ENCODE peak calls at places on chromosomes 6 and 20, in eight cellular contexts. B, C, P, N, R, A, E and Q are unnamed samples. For H3K4me1, the result is how much of the 10 kb centered on the place peaks cover.

GRCh38 chr6:74410630-74411029 is 714.6 kb downstream of the CD109 start:
- DNase-seq in N (no peak), A (no peak), P (no peak), R (no peak), B (no peak), C (no peak), E (no peak), Q (no peak)

GRCh38 chr6:33979750-33980149 is 166.1 kb downstream of the GRM4 start:
- DNase-seq in E (no peak), N (no peak), B (no peak), R (no peak), C (no peak), A (no peak), P (no peak), Q (no peak)

GRCh38 chr6:17754254-17754653 is 47.5 kb upstream of the NUP153 start:
- DNase-seq in P (no peak), N (no peak), B (no peak), R (no peak), A (no peak), C (no peak), E (no peak), Q (no peak)

GRCh38 chr6:81859884-81860283 is 107.4 kb upstream of the TENT5A start:
- DNase-seq in B (peak), E (no peak), R (no peak), A (peak), P (no peak), C (no peak), N (no peak), Q (no peak)

GRCh38 chr20:63963348-63963741 is 6.4 kb downstream of the ZNF512B start:
- DNase-seq in P (no peak), C (no peak), A (peak), B (no peak), N (no peak), E (no peak), R (no peak), Q (no peak)

GRCh38 chr20:33812673-33813462 is 1.7 kb downstream of the CHMP4B start:
- DNase-seq in E (no peak), B (no peak), N (no peak), C (no peak), P (peak), R (peak), A (no peak), Q (no peak)

GRCh38 chr6:55212147-55212546 is 37.8 kb downstream of the HCRTR2 start:
- DNase-seq in C (no peak), P (no peak), B (no peak), N (no peak), A (no peak), E (no peak), R (no peak), Q (no peak)

GRCh38 chr20:2692036-2692885 is at the start of gene EBF4:
- DNase-seq in A (peak), R (peak), N (peak), P (peak), B (peak), C (no peak), E (peak), Q (peak)

GRCh38 chr20:59577809-59578601 is 26.3 kb upstream of the PHACTR3 start:
- DNase-seq in R (no peak), E (no peak), A (no peak), P (no peak), B (no peak), N (no peak), C (no peak), Q (no peak)

GRCh38 chr6:112717401-112717800 is 370.3 kb downstream of the RFPL4B start:
- DNase-seq in P (no peak), R (no peak), N (no peak), A (no peak), C (no peak), B (no peak), E (no peak), Q (no peak)

GRCh38 chr20:54000262-54000661 is 70.1 kb downstream of the BCAS1 start:
- DNase-seq in B (no peak), E (no peak), P (no peak), R (no peak), C (no peak), A (no peak), N (no peak), Q (no peak)

GRCh38 chr6:35014786-35015185 is 125.7 kb downstream of the ANKS1A start:
- DNase-seq in B (no peak), N (peak), A (no peak), R (no peak), E (no peak), P (no peak), C (no peak), Q (no peak)

GRCh38 chr20:438581-439469 is 23.5 kb downstream of the TBC1D20 start:
- DNase-seq in N (no peak), B (no peak), R (no peak), E (peak), P (peak), A (peak), C (no peak), Q (no peak)

GRCh38 chr6:54737247-54737646 is 109.3 kb upstream of the FAM83B start:
- DNase-seq in P (peak), R (no peak), N (peak), A (no peak), C (peak), E (peak), B (no peak), Q (no peak)

GRCh38 chr20:51930775-51931174 is 128.5 kb upstream of the SALL4 start:
- DNase-seq in N (peak), R (no peak), A (no peak), P (no peak), B (peak), C (no peak), E (no peak), Q (no peak)

GRCh38 chr20:38706482-38706881 is 17.8 kb upstream of the SLC32A1 start:
- DNase-seq in P (no peak), N (peak), E (no peak), C (no peak), B (no peak), R (no peak), A (no peak), Q (no peak)

GRCh38 chr20:21063276-21063675 is 42.9 kb downstream of the LINC00237 start:
- DNase-seq in E (no peak), N (no peak), P (no peak), R (no peak), A (no peak), B (no peak), C (no peak), Q (no peak)

GRCh38 chr20:32965115-32965514 is 39.1 kb downstream of the SUN5 start:
- DNase-seq in E (no peak), P (no peak), R (no peak), B (no peak), A (no peak), N (no peak), C (peak), Q (no peak)

GRCh38 chr20:6311841-6312655 is 189.2 kb upstream of the FERMT1 start:
- DNase-seq in N (no peak), E (no peak), P (no peak), B (no peak), C (no peak), A (no peak), R (no peak), Q (no peak)

GRCh38 chr6:45599053-45599452 is 221.3 kb upstream of the SUPT3H start:
- DNase-seq in P (no peak), N (no peak), A (no peak), E (no peak), B (no peak), C (no peak), R (no peak), Q (no peak)

GRCh38 chr6:150725795-150726194 is 126.1 kb downstream of the PLEKHG1 start:
- DNase-seq in N (no peak), A (no peak), R (no peak), E (no peak), C (no peak), B (no peak), P (no peak), Q (no peak)

GRCh38 chr6:34235605-34236422 is 859 bp upstream of the HMGA1 start:
- DNase-seq in B (peak), R (peak), P (peak), N (peak), E (peak), A (peak), C (peak), Q (peak)

GRCh38 chr6:95804847-95805541 is 210.8 kb upstream of the FUT9 start:
- DNase-seq in C (no peak), B (no peak), E (no peak), R (no peak), A (no peak), N (no peak), P (no peak), Q (no peak)

GRCh38 chr6:168611691-168612090 is 170.7 kb downstream of the SMOC2 start:
- DNase-seq in N (no peak), A (peak), B (no peak), C (no peak), E (no peak), R (no peak), P (no peak), Q (no peak)

GRCh38 chr20:38125157-38126056 is 39.7 kb downstream of the TGM2 start:
- DNase-seq in B (peak), N (no peak), E (no peak), A (peak), R (no peak), P (peak), C (peak), Q (peak)

GRCh38 chr6:141195251-141195832 is 937.4 kb upstream of the GJE1 start:
- DNase-seq in E (peak), B (no peak), C (no peak), P (no peak), R (no peak), A (no peak), N (peak), Q (no peak)

GRCh38 chr6:127796713-127797112 is 104.1 kb downstream of the THEMIS start:
- DNase-seq in B (no peak), A (no peak), R (no peak), E (no peak), N (no peak), P (no peak), C (no peak), Q (no peak)

GRCh38 chr20:12598894-12599293 is 409.9 kb upstream of the SPTLC3 start:
- DNase-seq in A (no peak), E (no peak), R (no peak), P (no peak), C (no peak), B (no peak), N (no peak), Q (no peak)

GRCh38 chr6:129966125-129966524 is 52.3 kb upstream of the L3MBTL3 start:
- DNase-seq in R (no peak), A (no peak), E (no peak), N (peak), B (no peak), P (no peak), C (no peak), Q (no peak)

GRCh38 chr6:62615366-62616015 is 329.5 kb upstream of the KHDRBS2 start:
- DNase-seq in R (no peak), C (peak), A (no peak), B (no peak), N (no peak), P (no peak), E (no peak), Q (peak)

GRCh38 chr6:151121900-151122299 is 117.9 kb upstream of the AKAP12 start:
- DNase-seq in R (no peak), A (peak), P (peak), N (no peak), C (no peak), E (no peak), B (peak), Q (no peak)

DNA sequence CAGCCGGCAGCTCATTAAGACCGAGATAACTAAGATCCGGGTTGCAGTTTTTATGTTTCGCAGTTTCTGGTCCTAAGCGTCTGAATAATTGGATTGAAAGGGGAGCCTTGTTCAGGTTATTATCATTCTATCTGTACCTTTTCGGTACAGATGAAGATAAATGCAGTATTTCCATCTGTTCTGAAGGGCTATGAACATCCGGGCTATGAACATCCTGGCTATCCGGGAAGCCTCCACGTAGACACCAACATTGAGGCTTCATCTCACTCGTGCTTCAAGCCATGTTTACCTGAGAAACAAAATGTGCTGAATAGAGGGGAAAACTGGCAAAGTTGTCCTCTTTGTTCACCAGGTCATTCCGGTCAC is 399 bp upstream of the REPS1 start:
- DNase-seq in C (no peak), B (no peak), P (no peak), R (no peak), E (no peak), N (no peak), A (no peak), Q (no peak)
- H3K27ac ChIP-seq in C (peak), B (peak), P (peak), R (peak), E (peak), N (no peak), A (no peak), Q (peak)

GRCh38 chr6:142855877-142856606 is 88.9 kb downstream of the HIVEP2 start:
- DNase-seq in A (no peak), P (no peak), E (no peak), R (no peak), B (no peak), N (no peak), C (no peak), Q (no peak)

GRCh38 chr6:142850653-142851434 is 94.1 kb downstream of the HIVEP2 start:
- DNase-seq in E (peak), R (no peak), B (no peak), P (no peak), N (no peak), A (no peak), C (no peak), Q (no peak)

GRCh38 chr6:142851601-142852000 is 93.4 kb downstream of the HIVEP2 start:
- DNase-seq in A (no peak), C (no peak), N (no peak), R (no peak), P (no peak), E (no peak), B (no peak), Q (no peak)

GRCh38 chr6:142854589-142855488 is 90.1 kb downstream of the HIVEP2 start:
- DNase-seq in N (no peak), R (no peak), C (no peak), A (no peak), E (no peak), B (no peak), P (no peak), Q (no peak)

GRCh38 chr6:142853244-142854180 is 91.5 kb downstream of the HIVEP2 start:
- DNase-seq in P (no peak), R (no peak), E (peak), B (no peak), A (no peak), N (no peak), C (no peak), Q (no peak)
- H3K4me1 ChIP-seq in P (under half), R (under half), E (half or more), B (half or more), A (under half), N (under half), C (under half), Q (under half)

GRCh38 chr6:165480916-165481315 is 171.5 kb upstream of the C6orf118 start:
- DNase-seq in B (no peak), A (no peak), R (no peak), E (no peak), P (no peak), C (no peak), N (no peak), Q (no peak)
- H3K27ac ChIP-seq in B (no peak), A (no peak), R (no peak), E (no peak), P (no peak), C (no peak), N (no peak), Q (no peak)

GRCh38 chr6:15267221-15267620 is 21.4 kb downstream of the JARID2 start:
- DNase-seq in N (peak), B (no peak), E (peak), R (no peak), P (no peak), C (no peak), A (no peak), Q (no peak)
- H3K4me1 ChIP-seq in N (under half), B (half or more), E (half or more), R (under half), P (under half), C (half or more), A (under half), Q (half or more)

DNA sequence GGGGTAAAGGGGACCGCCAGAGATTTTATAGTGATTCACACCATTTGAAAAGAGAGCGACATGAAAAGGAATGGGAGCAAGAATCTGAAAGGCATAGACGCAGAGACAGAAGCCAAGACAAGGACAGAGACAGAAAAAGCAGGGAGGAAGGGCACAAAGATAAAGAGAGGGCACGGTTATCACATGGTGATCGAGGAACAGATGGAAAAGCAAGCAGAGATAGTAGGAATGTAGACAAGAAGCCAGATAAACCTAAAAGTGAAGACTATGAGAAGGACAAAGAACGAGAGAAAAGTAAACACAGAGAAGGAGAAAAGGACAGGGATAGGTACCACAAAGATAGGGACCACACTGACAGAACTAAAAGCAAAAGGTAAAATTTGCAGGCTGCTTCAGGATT is 77.7 kb downstream of the PHF3 start:
- DNase-seq in P (no peak), R (no peak), C (no peak), N (no peak), E (no peak), A (no peak), B (no peak), Q (no peak)
- H3K27ac ChIP-seq in P (no peak), R (no peak), C (no peak), N (no peak), E (no peak), A (no peak), B (no peak), Q (no peak)

DNA sequence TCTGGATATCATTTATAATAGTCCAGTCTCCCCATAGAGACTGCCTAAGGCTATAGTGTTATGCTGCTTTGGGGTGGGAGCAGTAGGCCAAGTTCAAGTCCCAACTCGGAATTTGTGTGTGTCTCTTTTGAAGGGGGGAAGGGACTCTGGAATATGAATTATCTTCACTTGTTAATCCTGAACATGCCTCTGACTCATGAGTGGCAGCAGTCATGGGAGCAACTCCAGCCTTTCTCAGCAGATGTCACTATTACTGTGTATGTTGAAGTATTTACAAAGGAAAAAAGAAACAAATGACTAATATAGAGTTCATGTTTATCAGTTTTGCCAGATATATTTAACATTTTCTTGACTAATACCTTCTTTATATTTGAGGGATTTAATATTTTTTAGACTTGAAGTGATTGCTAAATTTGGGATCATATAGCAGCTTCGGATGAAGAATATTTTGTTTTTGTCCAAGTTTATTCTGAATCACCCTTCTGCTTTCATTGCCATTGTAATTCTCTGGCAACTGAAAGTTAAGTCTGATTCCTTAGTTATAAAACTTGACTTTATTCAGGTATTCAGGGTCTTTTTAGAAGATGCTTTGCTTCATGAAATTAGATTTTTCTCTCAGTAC is 23.4 kb downstream of the FAM217A start:
- DNase-seq in E (peak), R (peak), P (peak), N (peak), C (no peak), A (peak), B (peak), Q (no peak)
- H3K4me1 ChIP-seq in E (under half), R (half or more), P (under half), N (under half), C (under half), A (under half), B (under half), Q (under half)

GRCh38 chr6:28940294-28940858 is 16.6 kb upstream of the TRIM27 start:
- DNase-seq in N (peak), B (peak), C (no peak), P (peak), E (no peak), R (no peak), A (peak), Q (no peak)

GRCh38 chr6:28943557-28944411 is 20.0 kb upstream of the TRIM27 start:
- DNase-seq in B (peak), R (no peak), N (peak), E (peak), A (peak), C (peak), P (peak), Q (peak)

GRCh38 chr6:28943223-28943556 is 19.4 kb upstream of the TRIM27 start:
- DNase-seq in B (no peak), C (no peak), R (no peak), A (no peak), E (no peak), P (no peak), N (no peak), Q (no peak)

GRCh38 chr6:28941681-28942448 is 18.1 kb upstream of the TRIM27 start:
- DNase-seq in N (no peak), E (no peak), P (no peak), R (no peak), C (no peak), A (no peak), B (no peak), Q (no peak)

GRCh38 chr6:28940859-28941680 is 17.3 kb upstream of the TRIM27 start:
- DNase-seq in A (peak), E (peak), B (peak), R (no peak), C (no peak), N (peak), P (peak), Q (peak)
- H3K27ac ChIP-seq in A (peak), E (no peak), B (peak), R (peak), C (peak), N (no peak), P (peak), Q (peak)

GRCh38 chr6:14263881-14264424 is 146.4 kb downstream of the CD83 start:
- DNase-seq in P (no peak), C (no peak), N (no peak), R (no peak), A (no peak), E (no peak), B (no peak), Q (no peak)
- H3K4me1 ChIP-seq in P (under half), C (under half), N (under half), R (under half), A (under half), E (half or more), B (under half), Q (under half)

GRCh38 chr6:11853678-11854417 is 75.2 kb upstream of the ADTRP start:
- DNase-seq in P (no peak), N (no peak), B (no peak), A (no peak), E (no peak), R (no peak), C (no peak), Q (no peak)

GRCh38 chr6:11851405-11851804 is 72.8 kb upstream of the ADTRP start:
- DNase-seq in P (no peak), E (no peak), A (no peak), B (no peak), C (no peak), N (no peak), R (no peak), Q (no peak)

GRCh38 chr6:11852061-11852619 is 73.5 kb upstream of the ADTRP start:
- DNase-seq in N (no peak), R (no peak), E (no peak), A (no peak), C (no peak), B (no peak), P (no peak), Q (no peak)

GRCh38 chr6:11855743-11856142 is 77.1 kb upstream of the ADTRP start:
- DNase-seq in C (no peak), B (no peak), E (no peak), N (no peak), A (no peak), R (no peak), P (no peak), Q (no peak)

GRCh38 chr6:11854418-11855165 is 76.0 kb upstream of the ADTRP start:
- DNase-seq in P (no peak), B (no peak), R (peak), N (no peak), E (no peak), A (no peak), C (no peak), Q (no peak)
- H3K27ac ChIP-seq in P (no peak), B (no peak), R (peak), N (no peak), E (no peak), A (no peak), C (no peak), Q (no peak)

GRCh38 chr20:50516180-50516934 is 6.2 kb downstream of the PTPN1 start:
- DNase-seq in N (no peak), R (no peak), E (peak), B (no peak), A (no peak), P (no peak), C (no peak), Q (no peak)
- H3K4me1 ChIP-seq in N (under half), R (under half), E (under half), B (half or more), A (under half), P (half or more), C (half or more), Q (half or more)